ENCODE peak calls at places on chromosomes 2 and 18, in six cellular contexts. V is neuronal stem cell, M is mesendoderm, O is H1, C is mesenchymal stem cell, Y is IMR-90. G is an unnamed sample.
A peak's percentile ranks its signal among the peaks of the same experiment; 100 is the strongest.

GRCh38 chr18:10524507-10525425 is 1.1 kb upstream of the NAPG start:
- DNase-seq in V (no peak), M (no peak), O (no peak), C (peak; percentile 80), Y (peak; percentile 50), G (no peak)

GRCh38 chr2:232926448-232927040 is 56.5 kb downstream of the SNORC start:
- DNase-seq in V (no peak), M (peak; percentile 31), O (peak; percentile 56), C (no peak), Y (no peak), G (peak; percentile 38)

GRCh38 chr2:36904636-36905035 is 61.7 kb downstream of the STRN start:
- DNase-seq in V (no peak), M (no peak), O (no peak), C (no peak), Y (no peak), G (no peak)

GRCh38 chr2:198135481-198135934 is 331.1 kb downstream of the PLCL1 start:
- DNase-seq in V (no peak), M (peak; percentile 44), O (no peak), C (no peak), Y (no peak), G (no peak)

GRCh38 chr2:159712929-159713575 is 746 bp downstream of the MARCHF7 start:
- DNase-seq in V (no peak), M (no peak), O (no peak), C (peak; percentile 33), Y (no peak), G (no peak)

GRCh38 chr2:191247381-191248057 is 2.3 kb downstream of the MYO1B start:
- DNase-seq in V (no peak), M (peak; percentile 94), O (no peak), C (peak; percentile 98), Y (peak; percentile 98), G (no peak)

GRCh38 chr2:24080721-24081120 is 3.9 kb downstream of the TP53I3 start:
- DNase-seq in V (no peak), M (no peak), O (no peak), C (no peak), Y (peak; percentile 36), G (no peak)

GRCh38 chr2:11873346-11873745 is 126.9 kb downstream of the LPIN1 start:
- DNase-seq in V (no peak), M (no peak), O (peak; percentile 1), C (no peak), Y (no peak), G (no peak)

GRCh38 chr2:176552456-176553135 is 283.4 kb downstream of the MTX2 start:
- DNase-seq in V (no peak), M (no peak), O (no peak), C (no peak), Y (peak; percentile 65), G (no peak)

GRCh38 chr2:161166538-161167409 is 6.5 kb downstream of the TANK start:
- DNase-seq in V (no peak), M (no peak), O (no peak), C (no peak), Y (peak; percentile 35), G (no peak)

GRCh38 chr18:12318334-12318697 is 10.3 kb downstream of the TUBB6 start:
- DNase-seq in V (no peak), M (no peak), O (no peak), C (no peak), Y (no peak), G (no peak)

GRCh38 chr2:40097691-40098376 is 318.8 kb upstream of the THUMPD2 start:
- DNase-seq in V (no peak), M (no peak), O (no peak), C (peak; percentile 67), Y (peak; percentile 86), G (no peak)

GRCh38 chr18:74551936-74552555 is 17.7 kb downstream of the CNDP1 start:
- DNase-seq in V (peak; percentile 64), M (peak; percentile 91), O (peak; percentile 84), C (peak; percentile 81), Y (peak; percentile 78), G (peak; percentile 82)

GRCh38 chr2:42834161-42834560 is 41.8 kb upstream of the HAAO start:
- DNase-seq in V (no peak), M (no peak), O (peak; percentile 31), C (no peak), Y (no peak), G (no peak)

GRCh38 chr2:120656273-120656960 is 79.3 kb upstream of the GLI2 start:
- DNase-seq in V (no peak), M (no peak), O (no peak), C (no peak), Y (no peak), G (no peak)

GRCh38 chr2:120791961-120792295 is 56.3 kb downstream of the GLI2 start:
- DNase-seq in V (no peak), M (peak; percentile 88), O (no peak), C (no peak), Y (peak; percentile 31), G (no peak)

GRCh38 chr2:225889452-225889851 is 489.9 kb downstream of the NYAP2 start:
- DNase-seq in V (no peak), M (peak; percentile 54), O (no peak), C (peak; percentile 63), Y (peak; percentile 94), G (no peak)

GRCh38 chr2:120465989-120466703 is 120.2 kb downstream of the INHBB start:
- DNase-seq in V (peak; percentile 51), M (peak; percentile 86), O (peak; percentile 89), C (no peak), Y (no peak), G (peak; percentile 83)

GRCh38 chr2:20557226-20557625 is 93.7 kb downstream of the HS1BP3 start:
- DNase-seq in V (no peak), M (no peak), O (no peak), C (no peak), Y (no peak), G (no peak)

GRCh38 chr2:211093743-211094303 is 537.4 kb downstream of the CPS1 start:
- DNase-seq in V (no peak), M (peak; percentile 3), O (no peak), C (no peak), Y (no peak), G (no peak)

GRCh38 chr18:45054595-45054994 is 373.9 kb downstream of the SETBP1 start:
- DNase-seq in V (no peak), M (no peak), O (no peak), C (no peak), Y (no peak), G (no peak)

GRCh38 chr2:179954026-179954425 is 53.1 kb downstream of the CWC22 start:
- DNase-seq in V (no peak), M (no peak), O (no peak), C (no peak), Y (no peak), G (no peak)

GRCh38 chr2:219687882-219688559 is 60.6 kb downstream of the SLC4A3 start:
- DNase-seq in V (no peak), M (peak; percentile 82), O (no peak), C (no peak), Y (no peak), G (peak; percentile 61)

GRCh38 chr2:119439574-119440500 is 8.2 kb downstream of the TMEM37 start:
- DNase-seq in V (no peak), M (no peak), O (no peak), C (no peak), Y (no peak), G (peak; percentile 23)

GRCh38 chr2:29611850-29612249 is 309.5 kb downstream of the ALK start:
- DNase-seq in V (no peak), M (no peak), O (no peak), C (no peak), Y (no peak), G (no peak)

GRCh38 chr18:8807502-8807833 is 102.1 kb downstream of the MTCL1 start:
- DNase-seq in V (no peak), M (no peak), O (no peak), C (no peak), Y (no peak), G (no peak)

GRCh38 chr2:88252646-88253045 is 82.5 kb downstream of the THNSL2 start:
- DNase-seq in V (no peak), M (peak; percentile 27), O (no peak), C (no peak), Y (no peak), G (no peak)

GRCh38 chr18:35091841-35092240 is 50.6 kb downstream of the MAPRE2 start:
- DNase-seq in V (no peak), M (no peak), O (no peak), C (no peak), Y (no peak), G (no peak)

GRCh38 chr2:61554604-61555003 is 16.4 kb upstream of the XPO1 start:
- DNase-seq in V (no peak), M (no peak), O (no peak), C (no peak), Y (no peak), G (no peak)
- H3K23ac ChIP-seq in V (no peak overlapping the region), M (no peak overlapping the region), O (no peak overlapping the region), C (no peak overlapping the region), Y (no peak overlapping the region), G (no peak overlapping the region)

DNA sequence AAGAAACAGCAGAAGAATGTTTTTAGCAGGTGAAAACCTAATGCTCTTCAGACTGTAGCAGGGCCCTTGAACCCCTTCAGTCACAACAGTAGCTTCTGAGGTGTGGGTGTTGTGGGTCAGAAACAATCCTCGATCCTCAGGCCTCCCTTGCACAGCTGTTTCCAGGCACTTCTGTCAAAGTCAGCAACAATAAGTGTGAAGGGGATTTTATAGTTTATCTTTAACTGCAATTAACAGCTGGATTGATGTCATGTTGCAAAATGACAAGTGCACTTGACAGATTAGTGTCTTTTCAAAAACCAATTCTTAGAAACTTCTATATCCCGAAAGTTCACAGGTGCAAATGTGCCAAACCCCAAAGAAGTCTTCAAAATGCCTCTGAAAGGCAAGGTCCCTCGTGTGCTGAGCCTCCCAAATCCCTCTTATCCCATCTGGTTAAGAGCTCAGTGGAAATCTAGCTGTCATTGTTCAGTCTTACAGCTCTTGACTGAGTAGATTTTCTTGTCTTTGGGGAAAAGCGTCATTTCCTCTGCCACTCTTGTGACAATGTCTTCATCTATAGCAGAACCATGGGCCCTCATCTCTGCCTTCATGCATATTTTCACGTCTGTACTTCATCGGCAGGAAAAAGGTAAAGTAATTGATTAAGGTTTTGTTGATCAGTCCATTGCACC is 29.6 kb downstream of the M1AP start:
- DNase-seq in V (no peak), M (no peak), O (no peak), C (no peak), Y (no peak), G (no peak)
- H3K9ac ChIP-seq in V (no peak overlapping the region), M (no peak overlapping the region), O (no peak overlapping the region), C (no peak overlapping the region), Y (no peak overlapping the region), G (no peak overlapping the region)

DNA sequence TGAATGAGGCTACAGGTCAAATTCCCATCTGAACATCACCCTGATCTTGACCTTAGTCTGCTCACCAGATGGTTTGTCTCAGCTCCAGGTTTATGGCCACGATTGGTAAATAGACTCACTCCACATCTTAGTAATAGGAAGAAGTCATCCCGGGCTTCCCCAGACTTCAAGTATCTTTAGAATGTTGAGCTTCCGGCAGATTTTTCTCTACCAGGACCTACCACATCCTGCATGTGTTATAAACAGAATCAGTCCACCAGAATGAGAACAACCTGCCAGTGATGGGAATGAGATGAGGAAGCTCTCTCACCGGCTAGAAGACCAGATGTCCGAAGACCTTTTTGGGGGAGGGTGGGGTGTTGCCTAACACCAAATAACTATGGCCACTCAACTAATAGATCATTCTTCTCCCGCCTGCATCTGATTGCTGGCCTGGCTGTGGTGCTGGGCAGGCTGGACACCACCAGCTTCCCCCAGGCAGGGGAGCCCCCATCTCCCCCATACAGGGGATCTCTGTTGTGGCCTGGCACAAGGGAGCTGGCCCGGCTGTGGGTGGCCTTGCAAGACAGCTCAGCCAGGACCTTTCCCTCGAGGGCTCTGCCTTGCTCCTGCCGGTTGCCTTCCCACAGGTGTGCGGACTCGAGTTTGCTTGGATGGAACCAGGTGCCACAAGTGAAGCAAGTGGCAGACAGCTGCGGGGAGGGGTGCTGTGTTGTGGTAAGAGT is 88.5 kb downstream of the SH3RF3 start:
- DNase-seq in V (no peak), M (no peak), O (no peak), C (peak; percentile 99), Y (peak; percentile 100), G (no peak)
- H2BK15ac ChIP-seq in V (no peak overlapping the region), M (no peak overlapping the region), O (no peak overlapping the region), C (peak overlapping the region; percentile 71), Y (peak overlapping the region; percentile 52), G (no peak overlapping the region)

GRCh38 chr2:105415007-105415406 is 16.2 kb upstream of the FHL2 start:
- DNase-seq in V (no peak), M (no peak), O (no peak), C (no peak), Y (no peak), G (no peak)
- H3K23ac ChIP-seq in V (no peak overlapping the region), M (no peak overlapping the region), O (no peak overlapping the region), C (no peak overlapping the region), Y (no peak overlapping the region), G (no peak overlapping the region)